ENCODE peak calls at places on chromosomes 4 and X, in six cellular contexts. E is left ventricle myocardium inferior, N is epithelial cell of proximal tubule, Z is fibroblast of mammary gland, O is mesothelial cell of epicardium, X is sigmoid colon. D is an unnamed sample.

GRCh38 chr4:30837131-30837539 is 117.0 kb downstream of the PCDH7 start:
- DNase-seq in E (no peak), N (no peak), Z (no peak), O (no peak), X (no peak), D (no peak)

GRCh38 chr4:186726440-186727148 is 2.9 kb upstream of the FAT1 start:
- DNase-seq in E (peak), N (no peak), Z (peak), O (peak), X (peak), D (peak)

GRCh38 chrX:71870337-71871098 is 40.1 kb upstream of the NHSL2 start:
- DNase-seq in E (no peak), N (no peak), Z (peak), O (no peak), X (no peak), D (no peak)

GRCh38 chrX:31836479-31836878 is 764.6 kb upstream of the FTHL17 start:
- DNase-seq in E (no peak), N (no peak), Z (no peak), O (no peak), X (no peak), D (no peak)

GRCh38 chr4:111464251-111465045 is 680.8 kb upstream of the FAM241A start:
- DNase-seq in E (no peak), N (no peak), Z (no peak), O (no peak), X (no peak), D (no peak)

GRCh38 chr4:53150631-53151488 is 215.0 kb downstream of the SCFD2 start:
- DNase-seq in E (no peak), N (no peak), Z (no peak), O (no peak), X (no peak), D (no peak)

GRCh38 chrX:135974279-135974856 is 580 bp upstream of the MMGT1 start:
- DNase-seq in E (peak), N (no peak), Z (peak), O (peak), X (peak), D (peak)

GRCh38 chrX:43644124-43644701 is 11.9 kb upstream of the MAOA start:
- DNase-seq in E (no peak), N (peak), Z (peak), O (no peak), X (no peak), D (no peak)

GRCh38 chr4:170672571-170672970 is 582.8 kb upstream of the AADAT start:
- DNase-seq in E (no peak), N (no peak), Z (peak), O (no peak), X (no peak), D (no peak)

GRCh38 chrX:49226946-49227345 is 6.2 kb downstream of the CACNA1F start:
- DNase-seq in E (no peak), N (no peak), Z (no peak), O (no peak), X (no peak), D (no peak)

GRCh38 chr4:107862658-107863057 is 37.9 kb downstream of the SGMS2 start:
- DNase-seq in E (no peak), N (peak), Z (peak), O (no peak), X (no peak), D (no peak)

GRCh38 chr4:7095611-7096155 is 27.8 kb upstream of the GRPEL1 start:
- DNase-seq in E (no peak), N (no peak), Z (no peak), O (no peak), X (no peak), D (no peak)

GRCh38 chr4:7960790-7961655 is 21.4 kb upstream of the AFAP1 start:
- DNase-seq in E (no peak), N (no peak), Z (peak), O (no peak), X (peak), D (no peak)

GRCh38 chr4:151199496-151200190 is 77.3 kb upstream of the PRSS48 start:
- DNase-seq in E (no peak), N (no peak), Z (no peak), O (no peak), X (no peak), D (no peak)

GRCh38 chrX:68238568-68238967 is 194.7 kb downstream of the OPHN1 start:
- DNase-seq in E (no peak), N (no peak), Z (no peak), O (no peak), X (no peak), D (no peak)

GRCh38 chrX:65522739-65523372 is 11.7 kb downstream of the LAS1L start:
- DNase-seq in E (no peak), N (no peak), Z (peak), O (no peak), X (no peak), D (no peak)

GRCh38 chr4:8241895-8242696 is 27.5 kb upstream of the HTRA3 start:
- DNase-seq in E (peak), N (no peak), Z (peak), O (peak), X (peak), D (peak)

GRCh38 chrX:71198066-71198465 is 25.0 kb upstream of the GJB1 start:
- DNase-seq in E (no peak), N (no peak), Z (no peak), O (no peak), X (no peak), D (no peak)

GRCh38 chrX:70183091-70183490 is 5.8 kb downstream of the DGAT2L6 start:
- DNase-seq in E (no peak), N (no peak), Z (no peak), O (no peak), X (no peak), D (no peak)

GRCh38 chr4:4947721-4948120 is 71.5 kb downstream of the CYTL1 start:
- DNase-seq in E (no peak), N (no peak), Z (no peak), O (no peak), X (no peak), D (no peak)

GRCh38 chrX:32644476-32644875 is 566.9 kb downstream of the DMD start:
- DNase-seq in E (no peak), N (no peak), Z (no peak), O (no peak), X (no peak), D (no peak)

GRCh38 chr4:534101-534575 is 35.1 kb downstream of the PIGG start:
- DNase-seq in E (no peak), N (no peak), Z (no peak), O (no peak), X (no peak), D (no peak)

GRCh38 chr4:8675383-8675782 is 82.8 kb downstream of the CPZ start:
- DNase-seq in E (no peak), N (no peak), Z (no peak), O (no peak), X (peak), D (no peak)

GRCh38 chrX:118773782-118774181 is 46.4 kb downstream of the IL13RA1 start:
- DNase-seq in E (no peak), N (no peak), Z (no peak), O (no peak), X (no peak), D (no peak)

GRCh38 chr4:176845636-176846035 is 52.9 kb upstream of the VEGFC start:
- DNase-seq in E (no peak), N (no peak), Z (peak), O (no peak), X (no peak), D (no peak)

GRCh38 chr4:22485751-22486150 is 30.1 kb downstream of the ADGRA3 start:
- DNase-seq in E (no peak), N (no peak), Z (peak), O (no peak), X (no peak), D (peak)

GRCh38 chr4:160372390-160372789 is 1269.5 kb downstream of the RAPGEF2 start:
- DNase-seq in E (no peak), N (no peak), Z (no peak), O (no peak), X (no peak), D (no peak)

GRCh38 chrX:149996515-149996914 is 58.2 kb upstream of the EOLA2 start:
- DNase-seq in E (no peak), N (no peak), Z (no peak), O (no peak), X (no peak), D (no peak)

GRCh38 chr4:183797445-183798248 is 107.5 kb upstream of the STOX2 start:
- DNase-seq in E (peak), N (no peak), Z (peak), O (no peak), X (no peak), D (no peak)

GRCh38 chrX:21798677-21799219 is 40.7 kb upstream of the MBTPS2 start:
- DNase-seq in E (no peak), N (peak), Z (peak), O (no peak), X (no peak), D (no peak)

GRCh38 chrX:119398974-119399771 is at the start of gene SLC25A43:
- DNase-seq in E (peak), N (no peak), Z (peak), O (peak), X (peak), D (no peak)

GRCh38 chr4:2977116-2978097 is 14.0 kb downstream of the GRK4 start:
- DNase-seq in E (no peak), N (no peak), Z (peak), O (no peak), X (no peak), D (no peak)

GRCh38 chr4:57374866-57375595 is 264.8 kb upstream of the IGFBP7 start:
- DNase-seq in E (no peak), N (no peak), Z (no peak), O (no peak), X (no peak), D (no peak)

GRCh38 chr4:121784975-121785374 is 16.1 kb upstream of the EXOSC9 start:
- DNase-seq in E (no peak), N (peak), Z (peak), O (no peak), X (peak), D (peak)

GRCh38 chr4:3168029-3168428 is 80.9 kb upstream of the MSANTD1 start:
- DNase-seq in E (no peak), N (no peak), Z (peak), O (no peak), X (no peak), D (no peak)

GRCh38 chr4:52890401-52890791 is 28.3 kb downstream of the RASL11B start:
- DNase-seq in E (no peak), N (no peak), Z (no peak), O (no peak), X (no peak), D (no peak)

GRCh38 chrX:69066966-69067525 is 98.2 kb downstream of the PJA1 start:
- DNase-seq in E (no peak), N (no peak), Z (peak), O (no peak), X (peak), D (no peak)

GRCh38 chrX:2629316-2630168 is 61.6 kb upstream of the CD99 start:
- DNase-seq in E (no peak), N (no peak), Z (no peak), O (no peak), X (no peak), D (no peak)
- TF ChIP-seq CTCF in E (no peak), N (no peak), Z (no peak), O (no peak), X (no peak), D (no peak)

DNA sequence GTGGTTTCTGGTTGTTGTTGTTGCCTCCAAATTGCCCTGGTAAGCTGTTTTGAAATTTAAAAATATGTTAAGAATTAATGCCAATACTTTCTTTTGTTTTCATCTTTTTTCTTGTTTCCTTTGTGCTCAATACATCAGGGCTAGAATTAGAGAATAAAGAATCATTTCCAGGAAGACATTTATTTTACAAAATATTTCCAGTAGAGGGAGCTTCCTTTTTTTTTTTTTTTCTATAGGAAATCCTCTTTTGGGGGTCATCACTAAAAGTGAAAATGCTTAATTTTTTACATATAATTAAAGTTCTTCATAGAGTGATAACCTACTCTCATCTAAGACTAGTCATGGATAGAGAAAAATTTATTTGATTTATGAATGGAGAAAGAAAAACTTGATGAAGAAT is 2.4 kb downstream of the GLRA3 start:
- DNase-seq in E (no peak), N (no peak), Z (no peak), O (no peak), X (no peak), D (no peak)
- TF ChIP-seq CTCF in E (no peak), N (no peak), Z (no peak), O (peak), X (no peak), D (no peak)

GRCh38 chrX:152641996-152642395 is 4.3 kb downstream of the GABRQ start:
- DNase-seq in E (no peak), N (no peak), Z (peak), O (no peak), X (no peak), D (no peak)
- TF ChIP-seq CTCF in E (peak), N (peak), Z (peak), O (no peak), X (no peak), D (no peak)

GRCh38 chrX:112512509-112512908 is 167.2 kb downstream of the LHFPL1 start:
- DNase-seq in E (no peak), N (no peak), Z (no peak), O (no peak), X (no peak), D (no peak)
- TF ChIP-seq CTCF in E (no peak), N (no peak), Z (no peak), O (no peak), X (no peak), D (no peak)

GRCh38 chr4:15735531-15735930 is 32.7 kb downstream of the BST1 start:
- DNase-seq in E (no peak), N (no peak), Z (no peak), O (no peak), X (no peak), D (no peak)

GRCh38 chr4:15736514-15737050 is 33.7 kb downstream of the BST1 start:
- DNase-seq in E (no peak), N (no peak), Z (no peak), O (no peak), X (no peak), D (no peak)

GRCh38 chr4:15738877-15739276 is 36.0 kb downstream of the BST1 start:
- DNase-seq in E (no peak), N (no peak), Z (no peak), O (no peak), X (no peak), D (no peak)

GRCh38 chr4:15740764-15741404 is 37.2 kb upstream of the CD38 start:
- DNase-seq in E (no peak), N (no peak), Z (no peak), O (no peak), X (no peak), D (no peak)

DNA sequence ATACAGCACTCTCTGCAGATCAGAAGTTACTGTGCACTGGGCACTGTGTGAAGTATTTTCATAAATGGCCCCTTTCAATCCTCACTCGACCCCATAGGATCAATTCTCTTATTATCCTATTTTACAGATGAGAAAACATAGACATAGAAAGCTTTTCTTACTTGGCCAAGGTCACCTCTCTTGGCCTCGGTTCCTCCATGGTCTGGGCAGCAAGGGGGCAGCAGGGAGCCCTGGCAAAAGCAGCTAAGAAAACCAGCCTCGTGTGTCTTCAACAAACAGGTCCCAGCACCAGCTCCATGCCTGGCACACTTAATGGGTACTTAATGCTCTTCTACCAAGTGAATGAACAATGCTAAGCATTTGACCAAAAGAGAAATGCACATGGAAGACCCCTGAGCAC is 34.4 kb downstream of the BST1 start:
- DNase-seq in E (no peak), N (no peak), Z (no peak), O (no peak), X (no peak), D (no peak)
- TF ChIP-seq CTCF in E (no peak), N (no peak), Z (no peak), O (no peak), X (no peak), D (no peak)

DNA sequence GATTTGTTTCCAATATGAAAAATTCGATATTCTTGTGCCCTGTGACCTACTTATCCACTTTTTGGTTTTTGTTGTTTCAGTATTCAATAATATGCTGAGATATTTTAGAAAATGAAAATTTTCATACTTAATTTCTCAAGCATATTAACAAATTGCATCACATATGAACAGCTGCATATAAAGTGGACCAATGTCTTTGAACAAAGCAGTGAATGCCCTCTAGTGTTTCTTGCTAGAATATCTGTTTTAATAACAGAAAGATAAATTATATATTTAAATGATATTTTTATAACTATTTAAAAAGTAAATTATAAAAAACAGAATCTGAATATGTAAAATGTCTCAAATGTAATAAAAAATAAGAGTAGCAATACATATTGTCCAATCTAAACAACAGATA is 31.7 kb upstream of the INTU start:
- DNase-seq in E (no peak), N (no peak), Z (peak), O (no peak), X (no peak), D (no peak)
- TF ChIP-seq CTCF in E (peak), N (peak), Z (peak), O (peak), X (no peak), D (peak)

GRCh38 chrX:154750301-154751120 is at the start of gene GAB3:
- DNase-seq in E (peak), N (no peak), Z (no peak), O (no peak), X (no peak), D (no peak)
- TF ChIP-seq CTCF in E (no peak), N (no peak), Z (no peak), O (no peak), X (no peak), D (no peak)

GRCh38 chr4:168516841-168517240 is 20.0 kb downstream of the PALLD start:
- DNase-seq in E (peak), N (no peak), Z (no peak), O (no peak), X (no peak), D (no peak)

GRCh38 chr4:168509786-168510185 is 12.9 kb downstream of the PALLD start:
- DNase-seq in E (no peak), N (peak), Z (peak), O (no peak), X (no peak), D (no peak)

GRCh38 chr4:168515222-168516011 is 18.6 kb downstream of the PALLD start:
- DNase-seq in E (peak), N (no peak), Z (no peak), O (no peak), X (peak), D (no peak)

GRCh38 chr4:168511780-168512467 is 15.1 kb downstream of the PALLD start:
- DNase-seq in E (no peak), N (no peak), Z (no peak), O (no peak), X (no peak), D (no peak)

GRCh38 chr4:168514249-168514852 is 17.5 kb downstream of the PALLD start:
- DNase-seq in E (no peak), N (no peak), Z (peak), O (no peak), X (no peak), D (no peak)
- TF ChIP-seq CTCF in E (peak), N (peak), Z (peak), O (peak), X (no peak), D (peak)

GRCh38 chrX:8323356-8323755 is 141.3 kb upstream of the VCX3B start:
- DNase-seq in E (no peak), N (no peak), Z (no peak), O (no peak), X (no peak), D (no peak)
- TF ChIP-seq CTCF in E (no peak), N (peak), Z (no peak), O (no peak), X (no peak), D (no peak)

D was measured in AG09319.